ENCODE peak calls at places on chromosomes 3 and 15, in eight cellular contexts. H is cardiac muscle cell; T is stomach; P is WERI-Rb-1; M is iPS DF 6.9; S is T-helper 17 cell; F is fibroblast of lung; I is CD8-positive, alpha-beta memory T cell. U is an unnamed sample.

GRCh38 chr3:183298708-183299153 is 45.7 kb downstream of the B3GNT5 start:
- DNase-seq in H (peak; percentile 90), T (no peak), P (peak; percentile 32), M (no peak), S (no peak), F (peak; percentile 94), I (no peak), U (peak; percentile 22)

GRCh38 chr15:79816565-79816964 is 80.2 kb downstream of the MTHFS start:
- DNase-seq in H (no peak), T (no peak), P (no peak), M (no peak), S (no peak), F (no peak), I (no peak), U (no peak)

GRCh38 chr3:32105291-32106131 is 909 bp upstream of the GPD1L start:
- DNase-seq in H (peak; percentile 10), T (peak; percentile 39), P (no peak), M (no peak), S (no peak), F (no peak), I (no peak), U (peak; percentile 28)

GRCh38 chr15:32706704-32707103 is 11.1 kb upstream of the GREM1 start:
- DNase-seq in H (no peak), T (no peak), P (no peak), M (no peak), S (no peak), F (peak; percentile 85), I (no peak), U (no peak)

GRCh38 chr3:128572644-128573105 is 77.9 kb downstream of the RPN1 start:
- DNase-seq in H (no peak), T (no peak), P (peak; percentile 33), M (no peak), S (no peak), F (no peak), I (peak; percentile 18), U (peak; percentile 17)

GRCh38 chr3:97684490-97684889 is 80.1 kb upstream of the ARL6 start:
- DNase-seq in H (no peak), T (no peak), P (no peak), M (no peak), S (no peak), F (no peak), I (no peak), U (no peak)

GRCh38 chr3:56131976-56132590 is 336.2 kb downstream of the ERC2 start:
- DNase-seq in H (peak; percentile 90), T (no peak), P (no peak), M (no peak), S (no peak), F (peak; percentile 96), I (no peak), U (no peak)

GRCh38 chr3:153161714-153162512 is at the start of gene RAP2B:
- DNase-seq in H (peak; percentile 98), T (peak; percentile 99), P (peak; percentile 95), M (peak; percentile 57), S (peak; percentile 94), F (peak; percentile 97), I (peak; percentile 89), U (peak; percentile 99)

GRCh38 chr3:53658613-53659193 is 164.3 kb downstream of the CACNA1D start:
- DNase-seq in H (no peak), T (no peak), P (no peak), M (no peak), S (no peak), F (no peak), I (no peak), U (peak; percentile 12)

GRCh38 chr3:40829876-40830275 is 305.1 kb downstream of the ZNF621 start:
- DNase-seq in H (no peak), T (no peak), P (no peak), M (no peak), S (no peak), F (no peak), I (no peak), U (no peak)

GRCh38 chr15:72068826-72069225 is 49.1 kb downstream of the MYO9A start:
- DNase-seq in H (no peak), T (no peak), P (no peak), M (no peak), S (no peak), F (no peak), I (no peak), U (no peak)

GRCh38 chr3:139797724-139798343 is 120.1 kb upstream of the NMNAT3 start:
- DNase-seq in H (peak; percentile 43), T (no peak), P (no peak), M (peak; percentile 29), S (no peak), F (peak; percentile 47), I (no peak), U (no peak)

GRCh38 chr3:56822501-56822900 is 20.8 kb upstream of the ARHGEF3 start:
- DNase-seq in H (no peak), T (no peak), P (no peak), M (no peak), S (no peak), F (no peak), I (no peak), U (no peak)

GRCh38 chr3:46702246-46703012 is 1.2 kb downstream of the TMIE start:
- DNase-seq in H (no peak), T (no peak), P (no peak), M (no peak), S (no peak), F (no peak), I (no peak), U (no peak)

GRCh38 chr3:125322166-125322565 is 53.0 kb downstream of the ZNF148 start:
- DNase-seq in H (peak; percentile 21), T (no peak), P (peak; percentile 13), M (no peak), S (no peak), F (peak; percentile 66), I (no peak), U (no peak)

GRCh38 chr3:69830147-69830546 is 90.9 kb downstream of the MITF start:
- DNase-seq in H (no peak), T (peak; percentile 30), P (no peak), M (no peak), S (no peak), F (no peak), I (no peak), U (no peak)

GRCh38 chr3:123138819-123139517 is 62.8 kb upstream of the SEC22A start:
- DNase-seq in H (peak; percentile 27), T (no peak), P (no peak), M (no peak), S (no peak), F (no peak), I (no peak), U (peak; percentile 31)

GRCh38 chr3:97956051-97956450 is 16.2 kb downstream of the RIOX2 start:
- DNase-seq in H (no peak), T (no peak), P (no peak), M (no peak), S (no peak), F (no peak), I (no peak), U (no peak)

GRCh38 chr3:107064445-107065060 is 312.7 kb upstream of the CCDC54 start:
- DNase-seq in H (peak; percentile 88), T (peak; percentile 51), P (peak; percentile 81), M (peak; percentile 75), S (no peak), F (peak; percentile 73), I (peak; percentile 37), U (peak; percentile 51)

GRCh38 chr3:34016925-34017592 is 218.6 kb downstream of the PDCD6IP start:
- DNase-seq in H (no peak), T (no peak), P (no peak), M (no peak), S (no peak), F (no peak), I (peak; percentile 32), U (no peak)

DNA sequence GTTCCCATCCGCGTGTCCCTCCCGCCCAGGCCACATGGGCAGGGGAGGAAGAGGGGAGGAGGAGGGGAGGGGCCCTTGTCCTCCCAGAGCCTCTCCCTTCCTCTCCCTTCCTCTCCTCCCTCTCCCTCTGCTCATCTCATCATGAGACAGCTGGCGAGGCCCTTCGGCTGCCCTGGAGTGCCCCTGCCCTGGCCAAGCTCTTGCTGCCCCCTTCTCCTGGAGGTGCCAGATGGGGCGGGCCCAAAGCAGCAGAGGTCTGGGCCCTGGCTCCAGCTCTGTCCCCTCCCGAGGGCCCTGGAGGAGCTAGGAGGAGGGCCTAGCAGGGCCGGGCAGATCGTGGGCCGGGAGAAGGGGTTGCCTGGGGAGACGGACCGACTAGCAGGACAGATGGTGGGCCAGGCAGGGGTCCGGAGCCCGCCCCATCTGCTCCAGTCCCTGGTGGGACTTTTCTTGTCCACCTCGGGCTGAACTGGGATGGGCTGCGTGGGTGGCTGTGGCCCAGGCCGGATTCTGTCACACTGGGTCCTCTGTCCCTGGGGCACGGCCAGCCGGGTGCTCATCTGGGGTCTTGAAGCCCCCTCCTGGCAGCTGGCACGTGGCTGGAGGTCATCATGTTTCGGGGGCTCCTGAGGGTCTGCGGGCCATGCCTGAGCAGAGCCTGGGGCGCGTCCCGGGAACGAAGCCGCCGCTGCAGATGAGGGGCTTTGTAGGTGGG is 183.4 kb downstream of the GOLGA6L6 start:
- DNase-seq in H (no peak), T (peak; percentile 25), P (peak; percentile 93), M (no peak), S (no peak), F (no peak), I (no peak), U (no peak)
- H3K9me3 ChIP-seq in H (peaks cover 18% of the 10 kb centered on the region), T (peaks cover 3% of the 10 kb centered on the region), P (no peaks in the 10 kb centered on the region), M (peaks cover 42% of the 10 kb centered on the region), S (no peaks in the 10 kb centered on the region), F (peaks cover 9% of the 10 kb centered on the region), I (no peaks in the 10 kb centered on the region), U (no peaks in the 10 kb centered on the region)

DNA sequence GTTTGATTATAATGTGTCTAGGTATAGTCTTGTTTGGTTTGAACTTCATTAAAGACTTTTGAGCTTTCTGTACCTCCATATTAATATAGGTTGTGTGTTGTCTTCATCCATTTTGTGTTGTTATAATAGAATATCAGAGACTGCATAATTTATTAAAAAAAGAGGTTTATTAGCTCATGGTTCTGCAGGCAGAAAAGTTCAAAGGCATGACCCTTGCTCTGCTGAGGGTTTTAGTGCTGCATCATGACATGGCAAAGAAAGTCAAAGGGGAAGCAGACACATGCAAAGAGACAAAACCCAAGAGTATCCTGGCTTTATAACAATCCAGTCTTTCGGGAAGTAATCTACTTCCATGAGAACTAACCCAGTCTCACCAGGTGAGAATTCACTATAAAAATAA is 358.2 kb downstream of the EDEM1 start:
- DNase-seq in H (no peak), T (no peak), P (no peak), M (no peak), S (no peak), F (no peak), I (no peak), U (no peak)
- H3K9me3 ChIP-seq in H (peaks cover under 1% of the 10 kb centered on the region), T (peaks cover 11% of the 10 kb centered on the region), P (no peaks in the 10 kb centered on the region), M (peaks cover 4% of the 10 kb centered on the region), S (peaks cover 3% of the 10 kb centered on the region), F (no peaks in the 10 kb centered on the region), I (no peaks in the 10 kb centered on the region), U (peaks cover 21% of the 10 kb centered on the region)

DNA sequence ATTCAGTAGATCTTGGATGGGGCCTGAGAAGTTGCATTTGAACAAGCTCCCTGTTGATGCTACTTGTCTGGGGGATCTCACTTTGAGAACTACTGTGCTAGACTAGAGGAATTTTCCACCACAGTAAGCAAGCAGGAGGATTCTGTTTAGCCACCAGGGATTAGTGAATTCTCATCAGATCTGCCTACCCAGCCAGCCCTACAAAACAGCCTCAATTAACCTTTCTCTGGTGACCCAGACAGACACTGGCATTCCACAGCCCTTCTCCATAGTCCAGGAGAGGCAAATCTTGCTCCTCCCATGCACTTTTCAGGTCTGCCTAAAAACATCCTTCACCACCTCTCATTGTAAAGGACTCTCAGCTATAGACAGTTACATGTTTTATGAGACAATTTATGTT is 16.7 kb upstream of the MYH15 start:
- DNase-seq in H (no peak), T (no peak), P (peak; percentile 33), M (no peak), S (no peak), F (no peak), I (no peak), U (no peak)
- H3K9me3 ChIP-seq in H (no peaks in the 10 kb centered on the region), T (no peaks in the 10 kb centered on the region), P (no peaks in the 10 kb centered on the region), M (no peaks in the 10 kb centered on the region), S (no peaks in the 10 kb centered on the region), F (no peaks in the 10 kb centered on the region), I (no peaks in the 10 kb centered on the region), U (no peaks in the 10 kb centered on the region)

GRCh38 chr3:1037631-1038030 is 55.2 kb upstream of the CNTN6 start:
- DNase-seq in H (no peak), T (no peak), P (no peak), M (no peak), S (no peak), F (peak; percentile 1), I (no peak), U (no peak)
- H3K9me3 ChIP-seq in H (no peaks in the 10 kb centered on the region), T (no peaks in the 10 kb centered on the region), P (peaks cover 6% of the 10 kb centered on the region), M (peaks cover 4% of the 10 kb centered on the region), S (no peaks in the 10 kb centered on the region), F (no peaks in the 10 kb centered on the region), I (no peaks in the 10 kb centered on the region), U (no peaks in the 10 kb centered on the region)

U was measured in transverse colon.